ENCODE peak calls at places on chromosomes 4 and X, in nine cellular contexts. K is neuronal stem cell; M is CD4-positive, alpha-beta memory T cell; U is transverse colon; V is HL-60; L is aorta; I is SJSA1; G is CD4-positive, alpha-beta T cell; H is cardiac muscle cell. R is an unnamed sample.

GRCh38 chr4:180532691-180533090 is 1710.5 kb upstream of the TENM3 start:
- DNase-seq in M (no peak), U (no peak), I (no peak), G (no peak), V (no peak), H (no peak), K (no peak), L (no peak), R (no peak)

GRCh38 chrX:136209016-136209738 is 42.0 kb downstream of the MAP7D3 start:
- DNase-seq in M (peak; percentile 39), V (no peak), K (no peak), U (peak; percentile 45), I (peak; percentile 38), L (peak; percentile 81), H (peak; percentile 71), G (peak; percentile 30), R (no peak)

GRCh38 chrX:152656087-152656486 is 18.4 kb downstream of the GABRQ start:
- DNase-seq in U (no peak), V (no peak), K (no peak), H (no peak), G (no peak), L (no peak), I (no peak), M (no peak), R (no peak)

GRCh38 chrX:48972214-48973164 is 845 bp upstream of the KCND1 start:
- DNase-seq in H (peak; percentile 70), U (peak; percentile 42), G (no peak), M (no peak), L (no peak), V (no peak), K (no peak), I (peak; percentile 23), R (no peak)

GRCh38 chr4:67721770-67722597 is 21.0 kb upstream of the UBA6 start:
- DNase-seq in K (no peak), V (no peak), I (peak; percentile 62), U (no peak), L (no peak), M (no peak), G (no peak), H (peak; percentile 41), R (no peak)

GRCh38 chr4:183610033-183610432 is 49.0 kb downstream of the RWDD4 start:
- DNase-seq in H (peak; percentile 59), K (no peak), L (no peak), M (no peak), V (no peak), I (no peak), U (no peak), G (no peak), R (no peak)

GRCh38 chrX:126836195-126836594 is 16.7 kb downstream of the PRR32 start:
- DNase-seq in I (no peak), G (no peak), H (no peak), V (no peak), U (no peak), M (no peak), L (no peak), K (no peak), R (peak; percentile 1)

GRCh38 chr4:11529625-11530201 is 101.0 kb upstream of the HS3ST1 start:
- DNase-seq in U (no peak), G (no peak), L (no peak), V (no peak), K (no peak), M (no peak), I (no peak), H (peak; percentile 68), R (no peak)

GRCh38 chr4:70471897-70472296 is at the start of gene MUC7:
- DNase-seq in G (no peak), H (no peak), K (no peak), L (no peak), M (no peak), V (no peak), I (no peak), U (no peak), R (no peak)

GRCh38 chr4:103892616-103893015 is 172.8 kb upstream of the TACR3 start:
- DNase-seq in I (no peak), K (no peak), U (no peak), H (no peak), G (no peak), L (no peak), V (no peak), M (no peak), R (no peak)

GRCh38 chr4:19945979-19946380 is 305.7 kb upstream of the SLIT2 start:
- DNase-seq in K (no peak), G (no peak), M (no peak), V (no peak), L (no peak), I (peak; percentile 99), H (peak; percentile 99), U (no peak), R (no peak)

GRCh38 chr4:185127021-185127925 is 15.8 kb upstream of the SLC25A4 start:
- DNase-seq in G (no peak), V (no peak), L (peak; percentile 78), M (no peak), H (peak; percentile 45), U (no peak), I (no peak), K (no peak), R (no peak)

GRCh38 chr4:172725581-172725980 is 443.0 kb upstream of the GALNT7 start:
- DNase-seq in L (no peak), I (no peak), H (no peak), G (no peak), K (no peak), U (no peak), M (no peak), V (no peak), R (no peak)

GRCh38 chrX:7147431-7147977 is at the start of gene STS:
- DNase-seq in H (peak; percentile 46), U (peak; percentile 52), L (peak; percentile 86), G (peak; percentile 13), V (no peak), M (no peak), I (peak; percentile 26), K (peak; percentile 8), R (peak; percentile 6)

GRCh38 chr4:82201805-82202636 is 171.8 kb downstream of the HNRNPD start:
- DNase-seq in K (peak; percentile 56), G (peak; percentile 20), L (no peak), H (peak; percentile 78), M (peak; percentile 52), I (peak; percentile 20), V (no peak), U (peak; percentile 35), R (no peak)

GRCh38 chr4:6546681-6547447 is 28.1 kb upstream of the MAN2B2 start:
- DNase-seq in G (peak; percentile 41), K (peak; percentile 86), L (no peak), H (peak; percentile 80), I (peak; percentile 13), M (peak; percentile 51), U (peak; percentile 10), V (no peak), R (peak; percentile 45)

GRCh38 chr4:78377555-78377954 is 174.0 kb upstream of the ANXA3 start:
- DNase-seq in M (no peak), V (no peak), L (no peak), H (no peak), I (no peak), K (no peak), G (no peak), U (no peak), R (no peak)

GRCh38 chrX:154457491-154458115 is 478 bp upstream of the PLXNA3 start:
- DNase-seq in L (no peak), H (no peak), M (peak; percentile 77), G (no peak), U (peak; percentile 72), K (no peak), V (no peak), I (no peak), R (no peak)

GRCh38 chr4:55336138-55337034 is 9.7 kb upstream of the SRD5A3 start:
- DNase-seq in G (no peak), U (no peak), M (no peak), V (no peak), I (no peak), L (no peak), H (no peak), K (no peak), R (no peak)

GRCh38 chrX:7444967-7445366 is 297.0 kb upstream of the PUDP start:
- DNase-seq in L (no peak), G (no peak), M (no peak), K (no peak), I (no peak), H (no peak), V (no peak), U (no peak), R (no peak)

GRCh38 chr4:38928886-38929285 is 61.3 kb downstream of the FAM114A1 start:
- DNase-seq in G (no peak), U (no peak), L (no peak), H (no peak), K (no peak), I (no peak), M (no peak), V (no peak), R (no peak)
- H3K27ac ChIP-seq in G (no peak overlapping the region), U (peak overlapping the region; percentile 66), L (no peak overlapping the region), H (no peak overlapping the region), K (no peak overlapping the region), I (no peak overlapping the region), M (no peak overlapping the region), V (no peak overlapping the region), R (no peak overlapping the region)

GRCh38 chrX:130121505-130121800 is 11.2 kb upstream of the ELF4 start:
- DNase-seq in G (no peak), V (no peak), U (no peak), M (no peak), I (no peak), K (no peak), L (no peak), H (no peak), R (no peak)
- H3K27ac ChIP-seq in G (no peak overlapping the region), V (no peak overlapping the region), U (peak overlapping the region; percentile 85), M (no peak overlapping the region), I (peak overlapping the region; percentile 76), K (no peak overlapping the region), L (no peak overlapping the region), H (no peak overlapping the region), R (no peak overlapping the region)

GRCh38 chr4:26874110-26874509 is 13.5 kb downstream of the STIM2 start:
- DNase-seq in H (no peak), K (no peak), M (no peak), U (no peak), I (no peak), G (no peak), V (no peak), L (no peak), R (no peak)
- H3K27ac ChIP-seq in H (no peak overlapping the region), K (no peak overlapping the region), M (peak overlapping the region; percentile 53), U (no peak overlapping the region), I (no peak overlapping the region), G (peak overlapping the region; percentile 24), V (no peak overlapping the region), L (no peak overlapping the region), R (no peak overlapping the region)

GRCh38 chr4:48623182-48623780 is 133.2 kb downstream of the ZAR1 start:
- DNase-seq in K (no peak), M (no peak), V (no peak), L (no peak), G (no peak), H (no peak), I (no peak), U (no peak), R (no peak)

GRCh38 chr4:48620861-48621260 is 130.8 kb downstream of the ZAR1 start:
- DNase-seq in U (no peak), M (no peak), V (no peak), H (no peak), K (no peak), L (no peak), I (no peak), G (no peak), R (no peak)

DNA sequence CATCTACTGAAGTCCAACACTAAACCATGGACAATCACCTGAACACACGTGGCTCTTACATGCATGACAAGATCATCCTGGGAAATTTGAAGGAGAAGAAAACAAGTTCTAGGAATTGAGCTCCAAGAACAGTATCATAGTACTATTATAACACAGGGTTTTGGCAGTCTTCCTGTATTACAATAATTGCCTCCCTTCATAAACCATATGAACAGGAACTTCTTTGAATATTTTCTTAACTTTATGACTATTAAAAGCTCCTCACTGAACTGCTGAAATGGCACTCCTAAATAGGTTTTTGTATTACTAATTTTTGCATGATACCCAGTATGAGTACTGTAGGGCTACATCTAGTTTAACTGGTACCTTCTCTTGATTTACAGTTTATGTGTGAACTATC is 130.0 kb downstream of the ZAR1 start:
- DNase-seq in U (no peak), H (no peak), G (no peak), M (no peak), K (no peak), I (no peak), L (no peak), V (no peak), R (no peak)
- H3K27ac ChIP-seq in U (no peak overlapping the region), H (no peak overlapping the region), G (no peak overlapping the region), M (no peak overlapping the region), K (no peak overlapping the region), I (no peak overlapping the region), L (no peak overlapping the region), V (no peak overlapping the region), R (no peak overlapping the region)